ENCODE peak calls at places on chromosome 14, in seven cellular contexts. One of them, this sample, is unnamed.

GRCh38 chr14:61632401-61633195 is 62.7 kb upstream of the HIF1A start:
- DNase-seq in upper lobe of right lung: no peak
- DNase-seq in K562: no peak
- DNase-seq in HL-60: no peak
- DNase-seq in uterus: no peak
- DNase-seq in ascending aorta: no peak
- DNase-seq in H9: no peak
- DNase-seq in this sample: no peak

GRCh38 chr14:21923820-21924219 is 250.2 kb upstream of the OR4E1 start:
- DNase-seq in upper lobe of right lung: no peak
- DNase-seq in K562: no peak
- DNase-seq in HL-60: peak; percentile 23
- DNase-seq in uterus: no peak
- DNase-seq in ascending aorta: no peak
- DNase-seq in H9: no peak
- DNase-seq in this sample: no peak

GRCh38 chr14:102917469-102918211 is 4.8 kb upstream of the AMN start:
- DNase-seq in upper lobe of right lung: peak; percentile 80
- DNase-seq in K562: peak; percentile 72
- DNase-seq in HL-60: peak; percentile 25
- DNase-seq in uterus: no peak
- DNase-seq in ascending aorta: no peak
- DNase-seq in H9: peak; percentile 76
- DNase-seq in this sample: no peak

GRCh38 chr14:104845033-104845666 is 19.9 kb upstream of the CEP170B start:
- DNase-seq in upper lobe of right lung: peak; percentile 40
- DNase-seq in K562: no peak
- DNase-seq in HL-60: no peak
- DNase-seq in uterus: peak; percentile 9
- DNase-seq in ascending aorta: no peak
- DNase-seq in H9: no peak
- DNase-seq in this sample: no peak

GRCh38 chr14:45810152-45810872 is 557.3 kb upstream of the MIS18BP1 start:
- DNase-seq in upper lobe of right lung: no peak
- DNase-seq in K562: no peak
- DNase-seq in HL-60: no peak
- DNase-seq in uterus: no peak
- DNase-seq in ascending aorta: no peak
- DNase-seq in H9: no peak
- DNase-seq in this sample: no peak

GRCh38 chr14:91372680-91373495 is 44.7 kb downstream of the CCDC88C start:
- DNase-seq in upper lobe of right lung: no peak
- DNase-seq in K562: no peak
- DNase-seq in HL-60: no peak
- DNase-seq in uterus: no peak
- DNase-seq in ascending aorta: no peak
- DNase-seq in H9: no peak
- DNase-seq in this sample: no peak

GRCh38 chr14:70885343-70886014 is 21.8 kb upstream of the PCNX1 start:
- DNase-seq in upper lobe of right lung: no peak
- DNase-seq in K562: no peak
- DNase-seq in HL-60: no peak
- DNase-seq in uterus: no peak
- DNase-seq in ascending aorta: no peak
- DNase-seq in H9: no peak
- DNase-seq in this sample: no peak

GRCh38 chr14:36493761-36494160 is 26.3 kb downstream of the NKX2-1 start:
- DNase-seq in upper lobe of right lung: no peak
- DNase-seq in K562: no peak
- DNase-seq in HL-60: no peak
- DNase-seq in uterus: no peak
- DNase-seq in ascending aorta: no peak
- DNase-seq in H9: no peak
- DNase-seq in this sample: no peak

GRCh38 chr14:100539766-100540140 is 47.5 kb downstream of the BEGAIN start:
- DNase-seq in upper lobe of right lung: peak; percentile 47
- DNase-seq in K562: no peak
- DNase-seq in HL-60: no peak
- DNase-seq in uterus: no peak
- DNase-seq in ascending aorta: peak; percentile 52
- DNase-seq in H9: no peak
- DNase-seq in this sample: no peak

GRCh38 chr14:44412858-44413569 is 94.1 kb downstream of the FSCB start:
- DNase-seq in upper lobe of right lung: no peak
- DNase-seq in K562: no peak
- DNase-seq in HL-60: no peak
- DNase-seq in uterus: no peak
- DNase-seq in ascending aorta: no peak
- DNase-seq in H9: peak; percentile 31
- DNase-seq in this sample: no peak

GRCh38 chr14:102426796-102427195 is 64.1 kb downstream of the TECPR2 start:
- DNase-seq in upper lobe of right lung: no peak
- DNase-seq in K562: no peak
- DNase-seq in HL-60: no peak
- DNase-seq in uterus: no peak
- DNase-seq in ascending aorta: no peak
- DNase-seq in H9: no peak
- DNase-seq in this sample: peak; percentile 29

GRCh38 chr14:98288825-98289224 is 983.2 kb downstream of the BCL11B start:
- DNase-seq in upper lobe of right lung: no peak
- DNase-seq in K562: no peak
- DNase-seq in HL-60: no peak
- DNase-seq in uterus: no peak
- DNase-seq in ascending aorta: no peak
- DNase-seq in H9: no peak
- DNase-seq in this sample: no peak

GRCh38 chr14:90831821-90832220 is 15.6 kb upstream of the TTC7B start:
- DNase-seq in upper lobe of right lung: peak; percentile 48
- DNase-seq in K562: no peak
- DNase-seq in HL-60: no peak
- DNase-seq in uterus: no peak
- DNase-seq in ascending aorta: no peak
- DNase-seq in H9: no peak
- DNase-seq in this sample: no peak

GRCh38 chr14:42374332-42374731 is 767.7 kb downstream of the LRFN5 start:
- DNase-seq in upper lobe of right lung: no peak
- DNase-seq in K562: no peak
- DNase-seq in HL-60: no peak
- DNase-seq in uterus: no peak
- DNase-seq in ascending aorta: no peak
- DNase-seq in H9: no peak
- DNase-seq in this sample: no peak

GRCh38 chr14:42378880-42379279 is 772.2 kb downstream of the LRFN5 start:
- DNase-seq in upper lobe of right lung: peak; percentile 37
- DNase-seq in K562: no peak
- DNase-seq in HL-60: no peak
- DNase-seq in uterus: no peak
- DNase-seq in ascending aorta: no peak
- DNase-seq in H9: peak; percentile 25
- DNase-seq in this sample: no peak

DNA sequence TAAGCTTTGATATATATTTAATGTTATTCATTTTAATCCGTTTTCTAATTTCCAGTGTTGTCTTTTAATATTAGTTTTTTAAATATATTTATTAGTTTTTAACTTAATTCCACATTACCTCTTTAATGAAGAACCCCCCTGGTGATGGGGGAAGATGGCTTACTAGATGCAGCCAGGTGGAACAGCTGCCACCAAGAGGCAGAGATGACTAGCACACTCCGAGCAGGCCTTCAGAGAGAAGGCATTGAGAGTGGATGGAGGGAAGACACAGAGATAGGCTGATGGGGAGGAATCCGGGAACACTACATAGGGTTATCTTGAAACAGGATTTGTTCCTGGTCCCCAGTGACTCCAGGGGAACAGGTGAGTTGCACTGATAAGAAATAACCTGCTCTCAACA is 771.6 kb downstream of the LRFN5 start:
- DNase-seq in upper lobe of right lung: no peak
- DNase-seq in K562: no peak
- DNase-seq in HL-60: no peak
- DNase-seq in uterus: no peak
- DNase-seq in ascending aorta: no peak
- DNase-seq in H9: peak; percentile 35
- DNase-seq in this sample: no peak
- TF ChIP-seq CTCF in upper lobe of right lung: no peak
- TF ChIP-seq CTCF in K562: no peak
- TF ChIP-seq CTCF in HL-60: no peak
- TF ChIP-seq CTCF in uterus: no peak
- TF ChIP-seq CTCF in ascending aorta: no peak
- TF ChIP-seq CTCF in H9: peak; percentile 56
- TF ChIP-seq CTCF in this sample: no peak

DNA sequence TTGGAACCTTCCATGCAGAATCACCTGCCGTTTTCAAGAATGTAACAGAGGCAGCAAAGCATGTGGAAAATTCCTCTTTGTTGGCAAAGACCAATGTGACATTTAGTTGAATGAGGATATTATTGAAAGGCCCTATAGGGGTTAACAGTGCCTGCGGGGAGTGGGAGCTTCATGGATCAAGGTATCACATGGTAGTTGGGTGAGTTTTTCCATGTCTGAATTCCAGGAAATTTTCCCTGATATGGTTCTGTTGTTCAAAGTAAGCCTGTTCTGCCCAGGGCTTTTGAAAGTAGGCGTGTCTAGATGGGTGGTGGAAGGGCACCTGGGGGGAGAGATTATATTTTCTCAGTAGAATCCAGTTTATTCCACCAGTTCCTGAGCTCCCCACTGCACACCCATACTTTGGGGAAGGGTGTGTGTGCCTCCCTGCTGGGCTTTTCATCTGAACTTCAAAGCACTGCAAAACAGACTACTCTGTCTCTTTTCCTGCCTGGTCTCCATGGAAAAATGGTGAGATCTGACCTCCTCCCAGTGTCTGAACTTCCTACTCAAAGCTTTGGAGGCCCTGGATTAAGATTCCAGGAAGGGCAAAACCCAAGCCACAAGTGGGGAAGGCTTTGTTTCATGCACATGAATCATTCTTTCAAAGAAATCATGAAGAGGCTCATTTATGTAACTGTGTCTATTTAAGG is 223.6 kb downstream of the KTN1 start:
- DNase-seq in upper lobe of right lung: no peak
- DNase-seq in K562: no peak
- DNase-seq in HL-60: no peak
- DNase-seq in uterus: no peak
- DNase-seq in ascending aorta: no peak
- DNase-seq in H9: no peak
- DNase-seq in this sample: no peak
- H3K27ac ChIP-seq in upper lobe of right lung: no peak overlapping the region
- H3K27ac ChIP-seq in K562: no peak overlapping the region
- H3K27ac ChIP-seq in HL-60: no peak overlapping the region
- H3K27ac ChIP-seq in uterus: no peak overlapping the region
- H3K27ac ChIP-seq in ascending aorta: no peak overlapping the region
- H3K27ac ChIP-seq in H9: no peak overlapping the region
- H3K27ac ChIP-seq in this sample: no peak overlapping the region

GRCh38 chr14:74456684-74457083 is 30.7 kb upstream of the SYNDIG1L start:
- DNase-seq in upper lobe of right lung: no peak
- DNase-seq in K562: no peak
- DNase-seq in HL-60: no peak
- DNase-seq in uterus: no peak
- DNase-seq in ascending aorta: no peak
- DNase-seq in H9: no peak
- DNase-seq in this sample: no peak

GRCh38 chr14:74457511-74457910 is 31.5 kb upstream of the SYNDIG1L start:
- DNase-seq in upper lobe of right lung: no peak
- DNase-seq in K562: no peak
- DNase-seq in HL-60: no peak
- DNase-seq in uterus: no peak
- DNase-seq in ascending aorta: no peak
- DNase-seq in H9: no peak
- DNase-seq in this sample: no peak

GRCh38 chr14:74459981-74460380 is 33.1 kb downstream of the NPC2 start:
- DNase-seq in upper lobe of right lung: no peak
- DNase-seq in K562: no peak
- DNase-seq in HL-60: no peak
- DNase-seq in uterus: no peak
- DNase-seq in ascending aorta: no peak
- DNase-seq in H9: no peak
- DNase-seq in this sample: peak; percentile 55

GRCh38 chr14:74462993-74463392 is 30.1 kb downstream of the NPC2 start:
- DNase-seq in upper lobe of right lung: no peak
- DNase-seq in K562: no peak
- DNase-seq in HL-60: no peak
- DNase-seq in uterus: no peak
- DNase-seq in ascending aorta: no peak
- DNase-seq in H9: no peak
- DNase-seq in this sample: no peak

GRCh38 chr14:74459289-74459946 is 33.4 kb upstream of the SYNDIG1L start:
- DNase-seq in upper lobe of right lung: no peak
- DNase-seq in K562: peak; percentile 44
- DNase-seq in HL-60: peak; percentile 9
- DNase-seq in uterus: no peak
- DNase-seq in ascending aorta: no peak
- DNase-seq in H9: peak; percentile 76
- DNase-seq in this sample: peak; percentile 64
- TF ChIP-seq CTCF in upper lobe of right lung: peak; percentile 48
- TF ChIP-seq CTCF in K562: peak; percentile 57
- TF ChIP-seq CTCF in HL-60: peak; percentile 30
- TF ChIP-seq CTCF in uterus: peak; percentile 15
- TF ChIP-seq CTCF in ascending aorta: peak; percentile 32
- TF ChIP-seq CTCF in H9: peak; percentile 75
- TF ChIP-seq CTCF in this sample: no peak

GRCh38 chr14:65471038-65471878 is 58.7 kb downstream of the FUT8 start:
- DNase-seq in upper lobe of right lung: no peak
- DNase-seq in K562: no peak
- DNase-seq in HL-60: no peak
- DNase-seq in uterus: no peak
- DNase-seq in ascending aorta: no peak
- DNase-seq in H9: no peak
- DNase-seq in this sample: no peak

GRCh38 chr14:65470404-65470880 is 57.9 kb downstream of the FUT8 start:
- DNase-seq in upper lobe of right lung: no peak
- DNase-seq in K562: no peak
- DNase-seq in HL-60: no peak
- DNase-seq in uterus: no peak
- DNase-seq in ascending aorta: no peak
- DNase-seq in H9: peak; percentile 44
- DNase-seq in this sample: no peak

GRCh38 chr14:65476290-65476941 is 63.9 kb downstream of the FUT8 start:
- DNase-seq in upper lobe of right lung: no peak
- DNase-seq in K562: no peak
- DNase-seq in HL-60: no peak
- DNase-seq in uterus: no peak
- DNase-seq in ascending aorta: no peak
- DNase-seq in H9: no peak
- DNase-seq in this sample: no peak

GRCh38 chr14:65469903-65470302 is 57.4 kb downstream of the FUT8 start:
- DNase-seq in upper lobe of right lung: no peak
- DNase-seq in K562: no peak
- DNase-seq in HL-60: no peak
- DNase-seq in uterus: no peak
- DNase-seq in ascending aorta: no peak
- DNase-seq in H9: peak; percentile 45
- DNase-seq in this sample: no peak

DNA sequence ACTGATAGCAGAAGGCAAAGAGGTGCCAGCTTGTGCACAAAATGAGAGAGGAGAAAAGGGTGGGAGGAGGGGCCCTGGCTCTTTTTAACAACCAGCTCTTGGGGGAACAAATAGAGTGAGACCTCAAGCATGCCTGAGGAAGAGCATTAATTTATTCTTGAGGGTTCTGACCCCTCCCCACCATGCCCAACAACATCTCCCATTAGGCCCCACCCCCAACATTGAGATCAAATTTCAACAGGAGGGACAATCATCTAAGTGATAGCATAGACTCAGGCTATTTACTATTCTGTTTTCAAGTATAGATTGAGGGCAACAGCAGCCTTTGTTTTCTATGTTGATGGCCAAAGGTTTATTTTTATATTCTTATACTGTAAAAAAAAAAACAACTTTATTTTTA is 59.7 kb downstream of the FUT8 start:
- DNase-seq in upper lobe of right lung: no peak
- DNase-seq in K562: no peak
- DNase-seq in HL-60: no peak
- DNase-seq in uterus: no peak
- DNase-seq in ascending aorta: no peak
- DNase-seq in H9: peak; percentile 38
- DNase-seq in this sample: no peak
- H3K27ac ChIP-seq in upper lobe of right lung: no peak overlapping the region
- H3K27ac ChIP-seq in K562: no peak overlapping the region
- H3K27ac ChIP-seq in HL-60: no peak overlapping the region
- H3K27ac ChIP-seq in uterus: no peak overlapping the region
- H3K27ac ChIP-seq in ascending aorta: no peak overlapping the region
- H3K27ac ChIP-seq in H9: no peak overlapping the region
- H3K27ac ChIP-seq in this sample: no peak overlapping the region